ENCODE peak calls at places on chromosomes 4 and X, in ten cellular contexts. One of them, this sample, is unnamed.

GRCh38 chr4:3384771-3385701 is 56.7 kb upstream of the HGFAC start:
- DNase-seq in CD8-positive, alpha-beta memory T cell: no peak
- DNase-seq in NB4: no peak
- DNase-seq in naive thymus-derived CD4-positive, alpha-beta T cell: no peak
- DNase-seq in uterus: no peak
- DNase-seq in heart left ventricle: peak
- DNase-seq in heart right ventricle: peak
- DNase-seq in mammary epithelial cell: peak
- DNase-seq in breast epithelium: peak
- DNase-seq in lung: peak
- DNase-seq in this sample: no peak

GRCh38 chr4:64334964-64335363 is 74.3 kb downstream of the TECRL start:
- DNase-seq in CD8-positive, alpha-beta memory T cell: no peak
- DNase-seq in NB4: no peak
- DNase-seq in naive thymus-derived CD4-positive, alpha-beta T cell: no peak
- DNase-seq in uterus: no peak
- DNase-seq in heart left ventricle: no peak
- DNase-seq in heart right ventricle: no peak
- DNase-seq in mammary epithelial cell: no peak
- DNase-seq in breast epithelium: no peak
- DNase-seq in lung: no peak
- DNase-seq in this sample: no peak

GRCh38 chr4:119525005-119525749 is 103.4 kb downstream of the PDE5A start:
- DNase-seq in CD8-positive, alpha-beta memory T cell: no peak
- DNase-seq in NB4: no peak
- DNase-seq in naive thymus-derived CD4-positive, alpha-beta T cell: no peak
- DNase-seq in uterus: no peak
- DNase-seq in heart left ventricle: no peak
- DNase-seq in heart right ventricle: no peak
- DNase-seq in mammary epithelial cell: peak
- DNase-seq in breast epithelium: no peak
- DNase-seq in lung: no peak
- DNase-seq in this sample: no peak

GRCh38 chrX:127011629-127012028 is 192.1 kb downstream of the PRR32 start:
- DNase-seq in CD8-positive, alpha-beta memory T cell: no peak
- DNase-seq in NB4: peak
- DNase-seq in naive thymus-derived CD4-positive, alpha-beta T cell: no peak
- DNase-seq in uterus: no peak
- DNase-seq in heart left ventricle: no peak
- DNase-seq in heart right ventricle: no peak
- DNase-seq in mammary epithelial cell: no peak
- DNase-seq in breast epithelium: no peak
- DNase-seq in lung: no peak
- DNase-seq in this sample: no peak

GRCh38 chr4:8725845-8726244 is 133.3 kb downstream of the CPZ start:
- DNase-seq in CD8-positive, alpha-beta memory T cell: no peak
- DNase-seq in NB4: no peak
- DNase-seq in naive thymus-derived CD4-positive, alpha-beta T cell: no peak
- DNase-seq in uterus: no peak
- DNase-seq in heart left ventricle: no peak
- DNase-seq in heart right ventricle: no peak
- DNase-seq in mammary epithelial cell: no peak
- DNase-seq in breast epithelium: no peak
- DNase-seq in lung: no peak
- DNase-seq in this sample: peak

GRCh38 chr4:155759372-155760252 is 791 bp downstream of the GUCY1B1 start:
- DNase-seq in CD8-positive, alpha-beta memory T cell: no peak
- DNase-seq in NB4: peak
- DNase-seq in naive thymus-derived CD4-positive, alpha-beta T cell: peak
- DNase-seq in uterus: peak
- DNase-seq in heart left ventricle: peak
- DNase-seq in heart right ventricle: peak
- DNase-seq in mammary epithelial cell: peak
- DNase-seq in breast epithelium: no peak
- DNase-seq in lung: peak
- DNase-seq in this sample: peak

GRCh38 chr4:139857021-139857420 is 191.4 kb downstream of the MGST2 start:
- DNase-seq in CD8-positive, alpha-beta memory T cell: no peak
- DNase-seq in NB4: peak
- DNase-seq in naive thymus-derived CD4-positive, alpha-beta T cell: no peak
- DNase-seq in uterus: no peak
- DNase-seq in heart left ventricle: no peak
- DNase-seq in heart right ventricle: no peak
- DNase-seq in mammary epithelial cell: no peak
- DNase-seq in breast epithelium: no peak
- DNase-seq in lung: no peak
- DNase-seq in this sample: no peak

GRCh38 chr4:153592090-153592489 is 92.0 kb upstream of the TLR2 start:
- DNase-seq in CD8-positive, alpha-beta memory T cell: no peak
- DNase-seq in NB4: no peak
- DNase-seq in naive thymus-derived CD4-positive, alpha-beta T cell: no peak
- DNase-seq in uterus: no peak
- DNase-seq in heart left ventricle: no peak
- DNase-seq in heart right ventricle: no peak
- DNase-seq in mammary epithelial cell: no peak
- DNase-seq in breast epithelium: no peak
- DNase-seq in lung: no peak
- DNase-seq in this sample: no peak

GRCh38 chrX:25006586-25007058 is 9.1 kb downstream of the ARX start:
- DNase-seq in CD8-positive, alpha-beta memory T cell: no peak
- DNase-seq in NB4: no peak
- DNase-seq in naive thymus-derived CD4-positive, alpha-beta T cell: no peak
- DNase-seq in uterus: no peak
- DNase-seq in heart left ventricle: no peak
- DNase-seq in heart right ventricle: no peak
- DNase-seq in mammary epithelial cell: no peak
- DNase-seq in breast epithelium: no peak
- DNase-seq in lung: no peak
- DNase-seq in this sample: no peak

GRCh38 chrX:25005034-25005381 is 10.8 kb downstream of the ARX start:
- DNase-seq in CD8-positive, alpha-beta memory T cell: no peak
- DNase-seq in NB4: no peak
- DNase-seq in naive thymus-derived CD4-positive, alpha-beta T cell: no peak
- DNase-seq in uterus: no peak
- DNase-seq in heart left ventricle: no peak
- DNase-seq in heart right ventricle: no peak
- DNase-seq in mammary epithelial cell: no peak
- DNase-seq in breast epithelium: no peak
- DNase-seq in lung: no peak
- DNase-seq in this sample: no peak

GRCh38 chrX:25004485-25005032 is 11.2 kb downstream of the ARX start:
- DNase-seq in CD8-positive, alpha-beta memory T cell: no peak
- DNase-seq in NB4: no peak
- DNase-seq in naive thymus-derived CD4-positive, alpha-beta T cell: no peak
- DNase-seq in uterus: no peak
- DNase-seq in heart left ventricle: no peak
- DNase-seq in heart right ventricle: no peak
- DNase-seq in mammary epithelial cell: no peak
- DNase-seq in breast epithelium: no peak
- DNase-seq in lung: no peak
- DNase-seq in this sample: no peak

GRCh38 chrX:25004040-25004439 is 11.7 kb downstream of the ARX start:
- DNase-seq in CD8-positive, alpha-beta memory T cell: no peak
- DNase-seq in NB4: no peak
- DNase-seq in naive thymus-derived CD4-positive, alpha-beta T cell: no peak
- DNase-seq in uterus: no peak
- DNase-seq in heart left ventricle: no peak
- DNase-seq in heart right ventricle: no peak
- DNase-seq in mammary epithelial cell: no peak
- DNase-seq in breast epithelium: no peak
- DNase-seq in lung: no peak
- DNase-seq in this sample: no peak

DNA sequence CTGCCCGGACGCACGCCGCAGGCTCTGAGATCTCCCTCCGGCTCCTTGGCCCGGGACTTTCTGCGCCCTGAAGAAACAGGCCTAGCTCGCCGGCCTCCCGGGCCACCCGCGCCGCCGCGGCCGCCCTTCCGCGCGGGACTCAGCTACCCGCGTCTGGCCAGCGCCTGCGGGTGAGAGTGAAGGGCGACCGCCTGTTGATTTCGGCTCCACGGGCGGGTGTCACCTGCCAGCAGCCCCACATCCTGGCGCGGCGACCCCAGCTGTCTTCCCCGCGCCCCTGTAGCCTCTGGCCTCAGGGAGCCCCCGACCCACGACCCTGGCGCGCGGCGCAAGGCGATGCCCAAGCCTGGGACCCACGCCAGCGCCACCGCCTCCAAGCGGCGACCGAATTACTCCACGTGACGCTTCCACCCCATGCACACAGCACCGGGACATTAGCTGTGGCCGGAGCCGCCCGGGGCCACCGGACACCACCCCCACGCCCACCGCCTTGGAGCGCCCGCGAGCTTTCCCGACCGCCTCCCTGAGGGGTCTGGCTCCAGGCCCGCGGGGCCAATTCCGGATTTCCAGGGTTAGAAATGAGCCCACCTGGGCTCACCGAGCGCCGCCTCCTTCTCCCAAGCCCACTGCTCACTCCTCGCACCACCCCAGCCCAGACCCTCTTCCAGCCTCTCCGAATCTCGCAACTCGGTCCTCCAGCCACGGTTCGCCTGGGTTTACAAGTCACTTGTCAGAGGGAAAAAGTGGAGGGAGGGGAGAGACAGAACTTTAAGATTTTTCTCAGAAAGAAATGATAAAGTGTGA is 10.2 kb downstream of the ARX start:
- DNase-seq in CD8-positive, alpha-beta memory T cell: no peak
- DNase-seq in NB4: no peak
- DNase-seq in naive thymus-derived CD4-positive, alpha-beta T cell: no peak
- DNase-seq in uterus: no peak
- DNase-seq in heart left ventricle: peak
- DNase-seq in heart right ventricle: no peak
- DNase-seq in mammary epithelial cell: no peak
- DNase-seq in breast epithelium: no peak
- DNase-seq in lung: no peak
- DNase-seq in this sample: no peak
- H3K4me3 ChIP-seq in CD8-positive, alpha-beta memory T cell: no peak
- H3K4me3 ChIP-seq in NB4: no peak
- H3K4me3 ChIP-seq in naive thymus-derived CD4-positive, alpha-beta T cell: no peak
- H3K4me3 ChIP-seq in uterus: no peak
- H3K4me3 ChIP-seq in heart left ventricle: no peak
- H3K4me3 ChIP-seq in heart right ventricle: peak
- H3K4me3 ChIP-seq in mammary epithelial cell: no peak
- H3K4me3 ChIP-seq in breast epithelium: no peak
- H3K4me3 ChIP-seq in lung: no peak
- H3K4me3 ChIP-seq in this sample: peak

GRCh38 chrX:39611468-39611867 is 486.3 kb downstream of the BCOR start:
- DNase-seq in CD8-positive, alpha-beta memory T cell: no peak
- DNase-seq in NB4: no peak
- DNase-seq in naive thymus-derived CD4-positive, alpha-beta T cell: no peak
- DNase-seq in uterus: no peak
- DNase-seq in heart left ventricle: no peak
- DNase-seq in heart right ventricle: no peak
- DNase-seq in mammary epithelial cell: no peak
- DNase-seq in breast epithelium: no peak
- DNase-seq in lung: no peak
- DNase-seq in this sample: no peak

GRCh38 chrX:39613997-39614679 is 483.6 kb downstream of the BCOR start:
- DNase-seq in CD8-positive, alpha-beta memory T cell: no peak
- DNase-seq in NB4: no peak
- DNase-seq in naive thymus-derived CD4-positive, alpha-beta T cell: no peak
- DNase-seq in uterus: no peak
- DNase-seq in heart left ventricle: no peak
- DNase-seq in heart right ventricle: no peak
- DNase-seq in mammary epithelial cell: peak
- DNase-seq in breast epithelium: peak
- DNase-seq in lung: peak
- DNase-seq in this sample: no peak

GRCh38 chrX:39616098-39616729 is 481.5 kb downstream of the BCOR start:
- DNase-seq in CD8-positive, alpha-beta memory T cell: no peak
- DNase-seq in NB4: peak
- DNase-seq in naive thymus-derived CD4-positive, alpha-beta T cell: no peak
- DNase-seq in uterus: no peak
- DNase-seq in heart left ventricle: no peak
- DNase-seq in heart right ventricle: no peak
- DNase-seq in mammary epithelial cell: no peak
- DNase-seq in breast epithelium: no peak
- DNase-seq in lung: no peak
- DNase-seq in this sample: no peak

GRCh38 chrX:39614680-39614998 is 483.1 kb downstream of the BCOR start:
- DNase-seq in CD8-positive, alpha-beta memory T cell: no peak
- DNase-seq in NB4: no peak
- DNase-seq in naive thymus-derived CD4-positive, alpha-beta T cell: no peak
- DNase-seq in uterus: no peak
- DNase-seq in heart left ventricle: no peak
- DNase-seq in heart right ventricle: no peak
- DNase-seq in mammary epithelial cell: no peak
- DNase-seq in breast epithelium: no peak
- DNase-seq in lung: no peak
- DNase-seq in this sample: no peak

DNA sequence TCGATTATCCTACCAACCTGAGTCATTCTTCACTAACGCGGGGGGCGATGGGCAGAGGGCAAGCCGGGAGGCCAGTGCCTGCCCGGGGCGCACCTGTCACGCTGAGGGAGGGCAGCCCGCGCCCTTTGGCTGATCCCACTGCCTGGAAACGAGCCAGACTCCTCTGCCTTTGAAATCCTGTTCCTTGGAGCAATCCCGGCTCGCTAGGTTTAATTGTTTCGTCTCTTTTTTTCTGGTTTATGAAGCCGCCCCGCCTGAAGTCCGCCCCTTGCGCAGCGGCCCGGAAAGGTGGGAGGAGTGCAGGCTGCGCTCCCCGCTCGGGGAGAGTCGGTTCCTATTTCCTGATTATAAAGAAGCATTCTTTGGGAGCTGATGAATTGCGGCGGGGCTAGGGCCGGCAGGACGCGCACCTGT is 484.2 kb downstream of the BCOR start:
- DNase-seq in CD8-positive, alpha-beta memory T cell: no peak
- DNase-seq in NB4: no peak
- DNase-seq in naive thymus-derived CD4-positive, alpha-beta T cell: no peak
- DNase-seq in uterus: peak
- DNase-seq in heart left ventricle: peak
- DNase-seq in heart right ventricle: peak
- DNase-seq in mammary epithelial cell: peak
- DNase-seq in breast epithelium: peak
- DNase-seq in lung: no peak
- DNase-seq in this sample: no peak
- H3K4me3 ChIP-seq in CD8-positive, alpha-beta memory T cell: peak
- H3K4me3 ChIP-seq in NB4: no peak
- H3K4me3 ChIP-seq in naive thymus-derived CD4-positive, alpha-beta T cell: peak
- H3K4me3 ChIP-seq in uterus: no peak
- H3K4me3 ChIP-seq in heart left ventricle: no peak
- H3K4me3 ChIP-seq in heart right ventricle: no peak
- H3K4me3 ChIP-seq in mammary epithelial cell: no peak
- H3K4me3 ChIP-seq in breast epithelium: peak
- H3K4me3 ChIP-seq in lung: no peak
- H3K4me3 ChIP-seq in this sample: peak

GRCh38 chrX:91435465-91435864 is 826 bp downstream of the PABPC5 start:
- DNase-seq in CD8-positive, alpha-beta memory T cell: no peak
- DNase-seq in NB4: no peak
- DNase-seq in naive thymus-derived CD4-positive, alpha-beta T cell: no peak
- DNase-seq in uterus: no peak
- DNase-seq in heart left ventricle: no peak
- DNase-seq in heart right ventricle: no peak
- DNase-seq in mammary epithelial cell: no peak
- DNase-seq in breast epithelium: no peak
- DNase-seq in lung: no peak
- DNase-seq in this sample: no peak

GRCh38 chrX:91434351-91435168 is at the start of gene PABPC5:
- DNase-seq in CD8-positive, alpha-beta memory T cell: no peak
- DNase-seq in NB4: no peak
- DNase-seq in naive thymus-derived CD4-positive, alpha-beta T cell: no peak
- DNase-seq in uterus: peak
- DNase-seq in heart left ventricle: peak
- DNase-seq in heart right ventricle: peak
- DNase-seq in mammary epithelial cell: peak
- DNase-seq in breast epithelium: peak
- DNase-seq in lung: peak
- DNase-seq in this sample: peak
- H3K4me3 ChIP-seq in CD8-positive, alpha-beta memory T cell: no peak
- H3K4me3 ChIP-seq in NB4: no peak
- H3K4me3 ChIP-seq in naive thymus-derived CD4-positive, alpha-beta T cell: no peak
- H3K4me3 ChIP-seq in uterus: peak
- H3K4me3 ChIP-seq in heart left ventricle: peak
- H3K4me3 ChIP-seq in heart right ventricle: peak
- H3K4me3 ChIP-seq in mammary epithelial cell: no peak
- H3K4me3 ChIP-seq in breast epithelium: peak
- H3K4me3 ChIP-seq in lung: peak
- H3K4me3 ChIP-seq in this sample: peak

GRCh38 chr4:17616283-17616682 is 1.8 kb downstream of the MED28 start:
- DNase-seq in CD8-positive, alpha-beta memory T cell: no peak
- DNase-seq in NB4: peak
- DNase-seq in naive thymus-derived CD4-positive, alpha-beta T cell: no peak
- DNase-seq in uterus: no peak
- DNase-seq in heart left ventricle: no peak
- DNase-seq in heart right ventricle: no peak
- DNase-seq in mammary epithelial cell: no peak
- DNase-seq in breast epithelium: no peak
- DNase-seq in lung: no peak
- DNase-seq in this sample: no peak
- H3K4me3 ChIP-seq in CD8-positive, alpha-beta memory T cell: no peak
- H3K4me3 ChIP-seq in NB4: peak
- H3K4me3 ChIP-seq in naive thymus-derived CD4-positive, alpha-beta T cell: peak
- H3K4me3 ChIP-seq in uterus: no peak
- H3K4me3 ChIP-seq in heart left ventricle: no peak
- H3K4me3 ChIP-seq in heart right ventricle: no peak
- H3K4me3 ChIP-seq in mammary epithelial cell: no peak
- H3K4me3 ChIP-seq in breast epithelium: no peak
- H3K4me3 ChIP-seq in lung: no peak
- H3K4me3 ChIP-seq in this sample: peak

This sample was measured in stomach.